ENCODE peak calls at places on chromosomes 13 and 19, in eight cellular contexts. S is GM23338, T is K562, C is stomach, G is HCT116, J is suprapubic skin, R is H1, M is GM12892. X is an unnamed sample.

GRCh38 chr13:43316997-43317396 is 293.6 kb downstream of the DNAJC15 start:
- DNase-seq in S (peak), T (no peak), C (no peak), G (no peak), J (no peak), R (no peak), M (no peak), X (no peak)

GRCh38 chr13:67736646-67737420 is 506.7 kb upstream of the PCDH9 start:
- DNase-seq in S (peak), T (no peak), C (no peak), G (no peak), J (no peak), R (no peak), M (no peak), X (no peak)

GRCh38 chr13:29845440-29846056 is 4.9 kb downstream of the UBL3 start:
- DNase-seq in S (no peak), T (no peak), C (no peak), G (no peak), J (no peak), R (no peak), M (no peak), X (no peak)

GRCh38 chr19:661427-662196 is 1.4 kb downstream of the RNF126 start:
- DNase-seq in S (no peak), T (peak), C (peak), G (no peak), J (no peak), R (no peak), M (peak), X (peak)

GRCh38 chr13:77874406-77874805 is 44.2 kb downstream of the EDNRB start:
- DNase-seq in S (no peak), T (no peak), C (no peak), G (no peak), J (no peak), R (no peak), M (no peak), X (no peak)

GRCh38 chr19:49339364-49340068 is 4.3 kb downstream of the CD37 start:
- DNase-seq in S (peak), T (peak), C (peak), G (no peak), J (peak), R (peak), M (no peak), X (no peak)

GRCh38 chr13:24267283-24267682 is 42.1 kb upstream of the C1QTNF9 start:
- DNase-seq in S (no peak), T (no peak), C (no peak), G (no peak), J (no peak), R (no peak), M (no peak), X (no peak)

GRCh38 chr13:99471231-99472202 is 29.8 kb upstream of the TM9SF2 start:
- DNase-seq in S (no peak), T (no peak), C (no peak), G (no peak), J (no peak), R (no peak), M (no peak), X (no peak)

GRCh38 chr13:54643863-54644262 is 1615.2 kb downstream of the OLFM4 start:
- DNase-seq in S (no peak), T (no peak), C (no peak), G (no peak), J (no peak), R (no peak), M (no peak), X (no peak)

GRCh38 chr13:51978836-51979556 is 32.3 kb downstream of the ATP7B start:
- DNase-seq in S (no peak), T (peak), C (no peak), G (no peak), J (no peak), R (no peak), M (no peak), X (no peak)

GRCh38 chr13:35549481-35549880 is 73.0 kb upstream of the MAB21L1 start:
- DNase-seq in S (no peak), T (no peak), C (no peak), G (no peak), J (no peak), R (no peak), M (no peak), X (no peak)

GRCh38 chr19:18098891-18099622 is 1.5 kb downstream of the MAST3 start:
- DNase-seq in S (peak), T (peak), C (peak), G (no peak), J (no peak), R (no peak), M (peak), X (peak)

GRCh38 chr13:79692846-79693245 is 211.9 kb downstream of the NDFIP2 start:
- DNase-seq in S (no peak), T (no peak), C (no peak), G (no peak), J (no peak), R (no peak), M (no peak), X (no peak)

GRCh38 chr19:49613374-49613773 is 22.4 kb downstream of the PRR12 start:
- DNase-seq in S (no peak), T (no peak), C (no peak), G (no peak), J (no peak), R (no peak), M (no peak), X (no peak)

GRCh38 chr13:40026174-40026585 is 370.7 kb downstream of the COG6 start:
- DNase-seq in S (no peak), T (no peak), C (no peak), G (no peak), J (no peak), R (no peak), M (peak), X (peak)

GRCh38 chr19:19004144-19004543 is 29.2 kb downstream of the SUGP2 start:
- DNase-seq in S (no peak), T (no peak), C (no peak), G (no peak), J (no peak), R (no peak), M (no peak), X (no peak)

GRCh38 chr13:20831254-20831653 is 57.5 kb upstream of the EEF1AKMT1 start:
- DNase-seq in S (no peak), T (no peak), C (no peak), G (no peak), J (no peak), R (no peak), M (no peak), X (no peak)

GRCh38 chr13:72313546-72313945 is 413.9 kb downstream of the MZT1 start:
- DNase-seq in S (no peak), T (no peak), C (no peak), G (no peak), J (no peak), R (no peak), M (no peak), X (no peak)

GRCh38 chr13:23579886-23580706 is 9.9 kb downstream of the TNFRSF19 start:
- DNase-seq in S (peak), T (no peak), C (no peak), G (no peak), J (no peak), R (peak), M (no peak), X (no peak)

DNA sequence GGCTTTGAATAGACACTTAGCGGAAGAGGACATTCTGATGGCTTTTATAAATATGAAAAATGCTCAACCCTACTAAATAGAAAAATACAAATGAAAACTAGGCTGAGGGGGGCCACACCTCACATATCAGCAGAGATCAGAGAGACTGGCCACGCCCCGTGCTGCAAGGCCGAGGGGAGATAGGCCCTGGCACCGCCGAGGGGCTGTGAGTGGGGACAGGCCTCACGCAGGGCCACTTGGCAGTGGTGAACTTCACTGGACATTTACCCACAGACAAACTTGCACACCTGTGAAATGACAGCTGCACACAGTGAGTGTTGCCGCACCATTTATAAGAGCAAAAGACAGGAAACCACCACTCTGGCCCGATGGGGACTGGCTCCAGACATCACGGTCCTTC is 25.6 kb downstream of the PAK4 start:
- DNase-seq in S (no peak), T (no peak), C (no peak), G (no peak), J (no peak), R (no peak), M (no peak), X (no peak)
- TF ChIP-seq POLR2AphosphoS5 in S (no peak), T (no peak), C (no peak), G (no peak), J (no peak), R (no peak), M (no peak), X (no peak)

GRCh38 chr19:46660008-46660517 is 919 bp downstream of the DACT3 start:
- DNase-seq in S (peak), T (peak), C (no peak), G (no peak), J (peak), R (peak), M (no peak), X (no peak)

GRCh38 chr19:46661735-46662592 is 982 bp upstream of the DACT3 start:
- DNase-seq in S (peak), T (peak), C (peak), G (peak), J (peak), R (peak), M (no peak), X (no peak)

GRCh38 chr19:46659151-46660007 is 1.6 kb downstream of the DACT3 start:
- DNase-seq in S (peak), T (peak), C (no peak), G (no peak), J (peak), R (peak), M (no peak), X (no peak)

GRCh38 chr19:46660601-46661019 is 372 bp downstream of the DACT3 start:
- DNase-seq in S (peak), T (no peak), C (no peak), G (no peak), J (no peak), R (no peak), M (no peak), X (no peak)

GRCh38 chr19:46661020-46661731 is at the start of gene DACT3:
- DNase-seq in S (peak), T (peak), C (peak), G (peak), J (peak), R (peak), M (peak), X (peak)
- TF ChIP-seq POLR2AphosphoS5 in S (no peak), T (no peak), C (peak), G (no peak), J (peak), R (no peak), M (no peak), X (no peak)

GRCh38 chr19:2230807-2231533 is 5.2 kb downstream of the PLEKHJ1 start:
- DNase-seq in S (no peak), T (no peak), C (no peak), G (no peak), J (no peak), R (no peak), M (no peak), X (no peak)

GRCh38 chr19:2231621-2232221 is 4.4 kb downstream of the PLEKHJ1 start:
- DNase-seq in S (no peak), T (no peak), C (no peak), G (no peak), J (no peak), R (no peak), M (no peak), X (no peak)

GRCh38 chr19:2233601-2234280 is 2.4 kb downstream of the PLEKHJ1 start:
- DNase-seq in S (no peak), T (no peak), C (no peak), G (no peak), J (no peak), R (no peak), M (no peak), X (no peak)

GRCh38 chr19:2230029-2230531 is 6.0 kb downstream of the PLEKHJ1 start:
- DNase-seq in S (no peak), T (no peak), C (no peak), G (no peak), J (no peak), R (no peak), M (no peak), X (no peak)

DNA sequence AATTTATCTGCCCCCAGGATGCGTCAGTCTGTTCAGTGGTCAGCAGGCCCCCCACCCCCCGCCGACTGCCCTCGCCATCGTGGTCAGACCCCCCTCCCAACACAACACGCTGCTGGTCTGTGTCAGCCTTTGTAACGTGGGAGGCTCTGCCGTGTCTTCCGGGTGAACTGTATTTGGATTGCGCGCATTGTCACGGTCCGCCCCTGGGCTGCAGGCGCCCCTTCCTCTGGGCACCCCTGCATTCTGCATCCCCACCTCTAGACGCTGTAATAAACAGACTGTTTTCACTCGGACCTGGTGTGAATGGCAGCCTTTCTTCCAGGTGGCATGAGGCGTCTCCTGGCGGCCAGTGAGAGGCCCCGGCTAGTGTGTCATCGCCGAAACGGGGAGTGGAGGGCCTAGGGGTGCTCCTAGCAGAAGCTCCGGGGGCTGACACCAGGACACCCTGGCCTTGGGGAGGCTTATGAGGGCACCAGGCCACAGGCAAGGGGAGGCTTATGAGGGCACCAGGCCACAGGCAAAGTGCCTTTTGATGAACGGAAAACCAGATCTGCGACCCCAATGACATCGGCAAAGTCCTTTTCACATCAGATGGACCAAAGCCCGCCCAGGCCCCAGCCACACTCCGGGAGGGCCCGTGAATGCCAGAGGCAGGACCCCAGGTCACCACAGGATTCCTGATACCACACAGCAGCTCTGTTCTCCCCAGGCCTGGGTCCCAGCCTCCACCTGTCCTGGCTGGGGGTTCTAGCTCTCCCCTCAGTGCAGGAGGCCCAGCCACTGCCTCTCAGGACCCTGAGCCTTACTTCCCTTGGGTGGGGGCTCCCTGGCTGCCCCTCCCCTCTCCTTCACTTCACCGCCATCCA is 3.6 kb downstream of the PLEKHJ1 start:
- DNase-seq in S (no peak), T (no peak), C (no peak), G (no peak), J (no peak), R (no peak), M (no peak), X (no peak)
- TF ChIP-seq POLR2AphosphoS5 in S (no peak), T (no peak), C (no peak), G (peak), J (no peak), R (peak), M (no peak), X (no peak)

DNA sequence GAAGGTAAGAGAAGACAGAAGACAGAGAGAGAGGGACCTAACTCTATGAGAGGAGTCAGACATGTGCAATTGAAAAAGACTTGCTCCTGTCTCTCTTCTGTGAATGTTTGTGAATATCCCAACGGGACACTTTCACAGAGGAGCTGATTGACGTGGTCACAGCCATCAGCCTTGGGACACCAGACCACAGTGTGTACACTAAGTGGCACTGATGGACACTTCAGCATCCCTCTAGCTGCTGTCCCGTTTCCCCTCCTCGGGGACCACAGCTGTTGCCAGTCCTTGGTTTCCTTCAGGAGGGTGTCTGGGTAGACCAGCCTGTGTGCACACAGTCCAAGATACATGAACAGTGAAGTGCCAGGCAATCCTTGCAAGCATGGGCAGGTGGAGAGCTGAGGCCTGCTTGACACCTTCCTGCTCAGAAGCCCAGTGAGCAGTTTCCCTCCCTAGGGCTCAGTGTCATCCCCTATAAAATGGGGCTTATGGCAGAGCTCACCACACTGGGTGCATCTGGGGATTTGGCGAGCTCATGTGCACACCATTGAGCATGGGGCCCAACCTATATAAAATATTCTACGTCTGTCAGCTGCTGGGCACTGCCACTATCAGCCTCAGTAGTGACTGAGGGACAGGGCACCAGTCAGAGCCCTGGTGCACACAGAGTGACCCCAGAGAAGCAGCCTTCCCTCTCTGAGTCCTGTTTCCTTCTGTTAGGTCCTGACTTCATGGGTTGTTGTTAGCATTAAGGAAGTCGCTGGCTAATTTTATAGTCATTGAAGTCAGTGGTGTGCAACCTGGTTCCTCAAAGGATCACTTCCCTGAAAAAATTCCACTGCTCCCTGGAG is 4.3 kb upstream of the USF2 start:
- DNase-seq in S (no peak), T (no peak), C (peak), G (no peak), J (peak), R (no peak), M (no peak), X (no peak)
- TF ChIP-seq POLR2AphosphoS5 in S (no peak), T (peak), C (no peak), G (no peak), J (no peak), R (no peak), M (no peak), X (no peak)

GRCh38 chr19:55389386-55390317 is 3.9 kb downstream of the RPL28 start:
- DNase-seq in S (no peak), T (no peak), C (no peak), G (no peak), J (no peak), R (no peak), M (no peak), X (no peak)
- TF ChIP-seq POLR2AphosphoS5 in S (peak), T (peak), C (no peak), G (peak), J (no peak), R (peak), M (peak), X (no peak)

DNA sequence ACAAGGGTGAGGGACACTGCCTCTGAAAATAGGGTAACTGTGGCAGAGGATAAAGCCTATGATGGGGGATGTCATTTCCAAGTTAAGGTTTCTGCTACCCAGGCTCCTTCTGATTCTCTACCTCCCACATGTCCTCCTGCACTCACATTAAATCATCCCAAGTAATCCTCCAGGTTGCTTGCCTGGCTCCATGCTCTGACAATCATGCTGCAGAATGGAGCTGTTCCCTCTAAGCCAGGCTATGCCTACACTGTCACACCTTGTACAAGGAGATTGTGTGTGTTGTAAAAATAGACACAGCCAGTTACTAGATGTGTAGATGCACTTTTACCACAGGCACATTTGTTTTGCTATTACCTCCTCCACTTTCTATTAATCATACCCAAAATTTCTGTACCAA is 8.0 kb downstream of the ZNF416 start:
- DNase-seq in S (no peak), T (no peak), C (no peak), G (no peak), J (no peak), R (no peak), M (no peak), X (no peak)
- TF ChIP-seq POLR2AphosphoS5 in S (no peak), T (no peak), C (no peak), G (no peak), J (no peak), R (no peak), M (no peak), X (no peak)

GRCh38 chr19:16338470-16339360 is 14.1 kb downstream of the KLF2 start:
- DNase-seq in S (peak), T (no peak), C (no peak), G (peak), J (no peak), R (no peak), M (peak), X (peak)
- TF ChIP-seq POLR2AphosphoS5 in S (no peak), T (no peak), C (no peak), G (no peak), J (no peak), R (no peak), M (peak), X (no peak)

GRCh38 chr13:45051315-45051714 is 62.0 kb downstream of the GPALPP1 start:
- DNase-seq in S (no peak), T (no peak), C (no peak), G (no peak), J (no peak), R (no peak), M (no peak), X (no peak)

GRCh38 chr13:45055902-45056648 is 64.2 kb upstream of the GTF2F2 start:
- DNase-seq in S (no peak), T (peak), C (no peak), G (peak), J (no peak), R (no peak), M (no peak), X (no peak)

GRCh38 chr13:45060062-45060461 is 60.2 kb upstream of the GTF2F2 start:
- DNase-seq in S (no peak), T (no peak), C (no peak), G (no peak), J (no peak), R (no peak), M (no peak), X (no peak)

GRCh38 chr13:45049478-45049877 is 60.1 kb downstream of the GPALPP1 start:
- DNase-seq in S (no peak), T (no peak), C (no peak), G (no peak), J (no peak), R (no peak), M (no peak), X (no peak)

GRCh38 chr13:45055198-45055901 is 65.0 kb upstream of the GTF2F2 start:
- DNase-seq in S (no peak), T (no peak), C (no peak), G (peak), J (no peak), R (no peak), M (no peak), X (no peak)
- TF ChIP-seq POLR2AphosphoS5 in S (no peak), T (no peak), C (no peak), G (peak), J (no peak), R (no peak), M (no peak), X (no peak)

DNA sequence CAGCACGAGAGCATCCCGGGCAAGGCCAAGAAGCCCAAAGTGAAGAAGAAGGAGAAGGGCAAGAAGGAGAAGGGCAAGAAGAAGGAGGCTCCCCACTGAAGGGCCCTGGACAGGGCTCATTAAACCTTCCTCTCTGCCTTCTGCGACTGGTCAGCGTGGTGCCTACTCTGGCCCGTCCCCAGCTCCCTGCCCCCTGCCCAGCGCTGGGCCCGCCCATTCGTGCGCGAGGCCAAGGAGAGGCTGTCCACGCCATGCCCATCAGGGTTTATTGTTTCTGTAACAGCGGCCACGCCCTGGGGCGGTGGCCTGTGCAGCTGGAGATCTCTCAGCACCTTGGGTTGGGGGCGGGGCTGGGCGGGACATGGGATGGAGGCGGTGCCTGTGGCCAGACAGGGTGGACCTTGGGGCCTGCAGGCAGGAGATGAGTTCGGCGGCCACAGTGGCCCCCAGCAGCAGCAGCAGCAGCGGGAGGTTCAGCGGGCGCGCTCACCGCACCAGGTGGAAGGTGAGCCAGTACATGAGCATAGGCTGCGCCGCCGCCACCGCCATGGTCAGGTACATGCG is 897 bp downstream of the C19orf33 start:
- DNase-seq in S (peak), T (peak), C (peak), G (peak), J (no peak), R (peak), M (no peak), X (no peak)
- TF ChIP-seq POLR2AphosphoS5 in S (peak), T (peak), C (peak), G (peak), J (no peak), R (no peak), M (no peak), X (no peak)